ENCODE peak calls at places on chromosomes 13 and 19, in five cellular contexts. K is tibial artery; Q is endothelial cell; C is CD4-positive, alpha-beta memory T cell; N is hypothalamus. S is an unnamed sample.
A peak's percentile ranks its signal among the peaks of the same experiment; 100 is the strongest.

GRCh38 chr19:43774103-43774939 is 6.5 kb downstream of the KCNN4 start:
- DNase-seq in K (peak; percentile 72), Q (peak; percentile 84), N (peak; percentile 27), C (no peak), S (no peak)

GRCh38 chr19:18415177-18415867 is 3.9 kb upstream of the SSBP4 start:
- DNase-seq in N (peak; percentile 36), C (no peak), Q (no peak), K (peak; percentile 89), S (peak; percentile 89)

GRCh38 chr13:26785845-26786630 is 25.5 kb upstream of the GPR12 start:
- DNase-seq in Q (peak; percentile 27), K (no peak), N (no peak), C (peak; percentile 70), S (peak; percentile 2)

GRCh38 chr19:5138606-5139594 is 170.0 kb downstream of the KDM4B start:
- DNase-seq in K (no peak), Q (no peak), N (peak; percentile 29), C (peak; percentile 77), S (peak; percentile 66)

GRCh38 chr13:48873081-48873480 is 102.6 kb upstream of the FNDC3A start:
- DNase-seq in Q (no peak), K (no peak), C (no peak), N (no peak), S (no peak)

GRCh38 chr13:34863360-34864135 is 78.5 kb upstream of the NBEA start:
- DNase-seq in N (no peak), C (no peak), Q (no peak), K (no peak), S (peak; percentile 83)

GRCh38 chr19:409006-409514 is at the start of gene C2CD4C:
- DNase-seq in Q (no peak), N (peak; percentile 44), C (peak; percentile 12), K (peak; percentile 50), S (no peak)

GRCh38 chr19:7349231-7349591 is 474 bp downstream of the ARHGEF18 start:
- DNase-seq in N (no peak), K (peak; percentile 38), Q (no peak), C (no peak), S (no peak)

GRCh38 chr13:24381539-24382265 is 72.3 kb downstream of the C1QTNF9 start:
- DNase-seq in Q (no peak), N (no peak), C (no peak), K (no peak), S (no peak)

GRCh38 chr19:42468273-42468796 is 25.6 kb upstream of the CXCL17 start:
- DNase-seq in N (no peak), Q (no peak), C (no peak), K (no peak), S (peak; percentile 58)